ENCODE peak calls at places on chromosomes 2 and 18, in five cellular contexts. X is breast epithelium, Y is stomach, L is colonic mucosa, E is mucosa of descending colon. I is an unnamed sample. For H3K4me1, the result is how much of the 10 kb centered on the place peaks cover.

GRCh38 chr2:213246665-213247281 is 37.5 kb upstream of the SPAG16 start:
- DNase-seq in X (no peak), E (no peak), Y (peak), L (peak), I (peak)

GRCh38 chr2:212892193-212892592 is 259.2 kb downstream of the IKZF2 start:
- DNase-seq in Y (no peak), E (no peak), L (no peak), X (no peak), I (no peak)

GRCh38 chr18:34352385-34353163 is 127.9 kb upstream of the NOL4 start:
- DNase-seq in E (no peak), X (no peak), L (no peak), Y (no peak), I (no peak)

GRCh38 chr2:178756843-178757242 is 50.4 kb downstream of the TTN start:
- DNase-seq in L (no peak), Y (no peak), E (no peak), X (no peak), I (no peak)

GRCh38 chr2:55123851-55124269 is 73.6 kb upstream of the RTN4 start:
- DNase-seq in E (no peak), X (no peak), L (no peak), Y (no peak), I (no peak)

GRCh38 chr2:28610583-28611201 is 114.8 kb downstream of the PLB1 start:
- DNase-seq in E (no peak), X (no peak), Y (peak), L (peak), I (peak)

GRCh38 chr18:47448956-47449355 is 197.5 kb upstream of the SKOR2 start:
- DNase-seq in E (no peak), Y (no peak), L (no peak), X (no peak), I (no peak)

GRCh38 chr18:26806224-26806623 is 59.3 kb downstream of the AQP4 start:
- DNase-seq in L (no peak), Y (no peak), X (no peak), E (no peak), I (no peak)

GRCh38 chr2:219285894-219286425 is 6.8 kb downstream of the DNAJB2 start:
- DNase-seq in E (no peak), L (no peak), Y (no peak), X (no peak), I (no peak)

GRCh38 chr18:58805482-58806187 is 59.0 kb upstream of the ZNF532 start:
- DNase-seq in X (no peak), E (no peak), L (no peak), Y (no peak), I (no peak)

DNA sequence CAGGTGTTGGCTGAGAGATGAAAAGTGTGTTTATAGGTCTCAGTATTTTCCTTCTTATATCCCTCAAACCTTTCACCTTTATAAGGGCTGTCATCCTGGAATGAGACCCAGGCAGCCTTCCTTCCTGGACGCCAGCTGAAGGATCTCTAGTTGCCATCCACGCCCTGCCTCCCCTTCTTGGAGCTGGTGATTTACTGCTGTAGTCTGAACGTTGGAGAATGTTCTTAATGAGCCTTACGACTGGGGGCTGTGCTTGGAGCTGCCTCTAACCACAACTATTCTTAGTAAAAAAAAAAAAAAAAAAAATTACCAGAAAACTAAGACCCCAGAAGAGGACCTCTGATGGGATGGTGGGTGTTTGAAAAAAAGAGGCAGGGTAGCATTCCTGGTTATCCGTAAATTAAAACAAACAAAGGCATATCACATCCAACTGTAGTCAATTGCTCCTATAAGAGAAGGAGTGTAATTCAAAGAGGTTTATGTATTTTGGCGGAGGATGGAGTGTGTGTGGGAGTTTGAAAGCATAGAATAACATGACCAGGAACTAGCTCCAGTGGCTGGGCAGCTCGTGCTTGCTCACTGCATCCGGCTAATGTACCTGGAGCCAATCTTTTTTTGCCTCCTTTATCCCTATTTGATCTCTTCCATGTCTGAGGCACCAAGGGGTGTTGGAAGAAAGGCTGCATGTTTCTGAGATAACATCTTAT is 105.4 kb downstream of the QPCT start:
- DNase-seq in Y (peak), X (no peak), L (peak), E (no peak), I (no peak)
- H3K4me3 ChIP-seq in Y (no peak), X (no peak), L (no peak), E (no peak), I (no peak)

GRCh38 chr18:55420977-55421611 is 166.9 kb downstream of the TCF4 start:
- DNase-seq in E (no peak), X (no peak), L (no peak), Y (no peak), I (no peak)

GRCh38 chr18:55420665-55420964 is 167.4 kb downstream of the TCF4 start:
- DNase-seq in E (no peak), X (no peak), L (no peak), Y (no peak), I (no peak)

GRCh38 chr18:55419939-55420664 is 167.9 kb downstream of the TCF4 start:
- DNase-seq in Y (no peak), E (no peak), L (no peak), X (no peak), I (no peak)

GRCh38 chr18:55422456-55423185 is 165.4 kb downstream of the TCF4 start:
- DNase-seq in Y (no peak), E (no peak), L (peak), X (no peak), I (no peak)

GRCh38 chr18:55421612-55422381 is 166.2 kb downstream of the TCF4 start:
- DNase-seq in L (no peak), E (no peak), Y (no peak), X (no peak), I (no peak)
- H3K4me1 ChIP-seq in L (under half), E (under half), Y (under half), X (under half), I (under half)

DNA sequence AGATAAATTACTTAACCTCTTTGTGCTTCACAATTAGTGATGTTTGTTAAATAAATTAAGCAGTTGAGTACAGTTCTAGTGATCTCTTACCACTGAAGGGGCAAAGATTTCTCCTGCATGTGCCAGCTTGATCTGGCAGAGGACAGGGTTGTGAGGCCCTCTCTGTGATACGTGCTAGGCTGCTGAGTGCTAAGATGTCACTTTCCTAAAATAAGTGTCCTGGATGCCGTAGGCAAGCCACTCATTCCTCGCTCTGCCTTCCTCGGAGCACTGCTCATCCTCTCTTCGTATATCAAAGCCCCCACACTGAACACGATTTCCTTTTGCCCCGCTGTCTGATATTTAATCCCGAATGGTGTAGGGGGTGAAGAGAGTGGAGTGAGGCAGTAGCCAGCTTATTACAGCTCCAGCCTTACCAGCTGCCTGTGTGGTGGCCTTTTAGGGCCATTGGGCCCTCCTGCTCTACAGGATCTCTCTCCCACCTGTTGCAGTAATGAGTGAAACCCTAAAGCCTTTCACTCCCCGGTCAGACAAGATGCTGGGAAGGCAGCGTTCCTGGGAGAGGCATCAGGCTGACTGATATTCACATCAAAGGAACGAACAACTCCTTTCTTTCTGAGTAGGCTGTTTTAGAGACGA is 40.5 kb downstream of the PTPRM start:
- DNase-seq in L (no peak), E (no peak), Y (no peak), X (no peak), I (no peak)
- H3K4me3 ChIP-seq in L (no peak), E (no peak), Y (no peak), X (no peak), I (no peak)

DNA sequence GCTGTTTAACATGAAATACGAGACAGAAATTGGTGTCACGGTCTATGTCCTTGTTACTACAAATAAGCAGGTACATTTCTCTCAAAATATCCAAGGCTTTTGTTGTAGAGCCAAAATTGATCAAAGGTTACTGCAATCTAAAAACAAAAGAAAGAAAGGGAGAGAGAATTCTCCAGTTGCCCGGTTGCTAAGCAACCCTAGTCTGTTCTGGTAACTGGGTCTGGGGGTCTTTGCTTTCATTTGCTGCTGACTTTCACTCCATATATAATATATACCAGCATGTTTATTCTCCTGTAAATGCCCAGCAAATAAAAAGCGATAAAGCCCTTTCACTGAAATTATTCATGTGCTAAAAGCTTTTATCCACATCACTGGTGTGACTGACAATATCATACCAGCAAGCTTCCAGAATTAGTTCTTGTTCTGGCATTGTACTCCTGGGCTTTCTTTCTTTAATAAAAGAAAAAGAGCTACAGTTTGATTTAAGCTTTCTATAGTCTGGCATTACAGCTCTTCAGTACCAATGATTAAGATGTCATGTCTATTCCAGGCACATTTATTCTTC is 75.6 kb upstream of the ST8SIA3 start:
- DNase-seq in X (no peak), Y (no peak), E (no peak), L (no peak), I (no peak)
- H3K4me1 ChIP-seq in X (under half), Y (under half), E (under half), L (under half), I (under half)

DNA sequence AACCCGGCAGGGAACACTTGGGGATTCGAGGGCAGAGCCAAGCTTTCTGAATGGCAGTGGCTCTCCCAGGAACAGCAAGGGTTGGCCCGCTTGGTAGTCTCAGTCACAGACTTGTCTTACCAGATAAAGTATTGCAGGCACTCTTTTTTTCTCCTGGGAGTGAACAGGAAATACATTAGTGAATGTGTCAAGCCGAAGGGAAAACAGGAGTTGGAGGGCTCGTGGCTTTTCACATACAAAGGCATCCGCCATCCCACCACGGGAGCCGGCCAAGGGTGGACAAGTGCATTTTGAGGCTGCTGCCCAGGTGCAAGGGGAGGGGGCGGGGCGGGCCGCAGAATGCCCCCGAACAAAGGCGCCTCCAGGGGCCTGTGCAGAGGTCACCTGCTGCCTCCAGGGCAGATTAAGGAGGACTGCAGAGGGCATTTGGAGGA is 163.3 kb upstream of the SIX3 start:
- DNase-seq in L (no peak), Y (no peak), E (no peak), X (no peak), I (peak)
- H3K4me3 ChIP-seq in L (no peak), Y (no peak), E (no peak), X (no peak), I (no peak)

GRCh38 chr2:2061091-2061696 is 269.9 kb downstream of the MYT1L start:
- DNase-seq in L (no peak), E (no peak), Y (no peak), X (no peak), I (no peak)
- H3K4me1 ChIP-seq in L (under half), E (under half), Y (under half), X (under half), I (under half)

GRCh38 chr2:218011641-218012040 is 8.8 kb upstream of the TNS1 start:
- DNase-seq in E (no peak), L (no peak), X (no peak), Y (no peak), I (no peak)

GRCh38 chr2:218008060-218009040 is 5.6 kb upstream of the TNS1 start:
- DNase-seq in L (no peak), E (no peak), X (no peak), Y (no peak), I (no peak)

GRCh38 chr2:218009191-218010114 is 6.7 kb upstream of the TNS1 start:
- DNase-seq in E (no peak), L (no peak), X (no peak), Y (no peak), I (no peak)

GRCh38 chr2:218010838-218011616 is 8.2 kb upstream of the TNS1 start:
- DNase-seq in Y (no peak), X (no peak), E (no peak), L (no peak), I (no peak)

GRCh38 chr2:218010116-218010837 is 7.5 kb upstream of the TNS1 start:
- DNase-seq in Y (peak), E (no peak), L (peak), X (no peak), I (peak)
- H3K4me3 ChIP-seq in Y (peak), E (no peak), L (peak), X (peak), I (no peak)

GRCh38 chr2:113894156-113894743 is 4.4 kb downstream of the ACTR3 start:
- DNase-seq in E (no peak), L (no peak), X (no peak), Y (no peak), I (no peak)

GRCh38 chr2:113899166-113899565 is 9.3 kb downstream of the ACTR3 start:
- DNase-seq in Y (no peak), L (no peak), E (no peak), X (no peak), I (no peak)

GRCh38 chr2:113896791-113897190 is 6.9 kb downstream of the ACTR3 start:
- DNase-seq in Y (no peak), E (no peak), X (no peak), L (no peak), I (peak)

GRCh38 chr2:113895301-113895700 is 5.4 kb downstream of the ACTR3 start:
- DNase-seq in X (no peak), L (no peak), E (no peak), Y (no peak), I (no peak)

DNA sequence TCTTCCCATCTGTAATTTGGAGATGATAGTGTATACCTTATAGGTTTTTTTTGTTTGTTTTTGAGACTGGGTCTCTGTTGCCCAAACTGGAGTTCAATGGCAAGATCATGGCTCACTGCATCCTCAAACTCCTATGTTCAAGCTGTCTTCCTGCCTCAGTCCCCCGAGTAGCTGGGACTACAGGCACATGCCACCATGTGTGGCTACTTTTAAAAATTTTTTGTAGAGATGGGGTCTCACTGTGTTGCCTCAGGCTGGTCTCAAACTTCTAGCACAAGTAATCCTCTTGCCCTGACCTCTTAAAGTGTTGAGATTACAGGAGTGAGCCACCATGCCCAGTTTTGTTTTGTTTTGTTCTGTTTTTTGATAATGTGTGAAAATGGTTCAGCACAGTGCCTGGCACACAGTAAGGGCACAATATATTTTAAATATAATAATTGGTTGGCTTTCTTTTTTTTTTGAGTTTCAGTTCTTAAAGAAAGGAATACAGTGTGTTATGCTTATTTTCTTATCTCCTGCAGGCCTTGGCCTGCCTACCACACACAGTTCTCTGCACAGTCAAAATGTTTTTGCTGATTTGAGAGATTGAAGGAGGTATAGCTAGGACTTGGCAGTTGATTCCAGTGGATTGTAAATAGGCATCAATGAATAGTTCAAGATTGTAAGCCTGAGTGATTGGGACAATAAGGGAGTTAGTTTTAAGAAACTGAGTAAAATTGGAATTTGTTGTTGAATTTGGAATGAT is 6.1 kb downstream of the ACTR3 start:
- DNase-seq in L (no peak), E (no peak), Y (no peak), X (no peak), I (no peak)
- H3K4me1 ChIP-seq in L (under half), E (half or more), Y (half or more), X (under half), I (under half)

GRCh38 chr2:47276061-47276460 is 121.0 kb upstream of the STPG4 start:
- DNase-seq in X (no peak), E (no peak), L (no peak), Y (no peak), I (no peak)
- H3K4me3 ChIP-seq in X (no peak), E (no peak), L (no peak), Y (no peak), I (no peak)